ENCODE peak calls at places on chromosomes 6 and 20, in six cellular contexts. One of them, this sample, is unnamed.

GRCh38 chr6:144757299-144757698 is 472.2 kb downstream of the UTRN start:
- DNase-seq in pancreas: no peak
- DNase-seq in cardiac fibroblast: no peak
- DNase-seq in MM.1S: no peak
- DNase-seq in HepG2: no peak
- DNase-seq in CD8-positive, alpha-beta T cell: no peak
- DNase-seq in this sample: no peak

GRCh38 chr6:8215631-8216030 is 113.3 kb upstream of the EEF1E1 start:
- DNase-seq in cardiac fibroblast: peak; percentile 44
- DNase-seq in HepG2: no peak
- DNase-seq in CD8-positive, alpha-beta T cell: no peak
- DNase-seq in pancreas: no peak
- DNase-seq in MM.1S: no peak
- DNase-seq in this sample: no peak

GRCh38 chr6:44001318-44001868 is 125.9 kb downstream of the MRPL14 start:
- DNase-seq in cardiac fibroblast: peak; percentile 28
- DNase-seq in HepG2: peak; percentile 52
- DNase-seq in CD8-positive, alpha-beta T cell: no peak
- DNase-seq in pancreas: no peak
- DNase-seq in MM.1S: no peak
- DNase-seq in this sample: no peak

GRCh38 chr6:151495380-151495779 is 1.6 kb downstream of the CCDC170 start:
- DNase-seq in pancreas: no peak
- DNase-seq in MM.1S: no peak
- DNase-seq in cardiac fibroblast: no peak
- DNase-seq in CD8-positive, alpha-beta T cell: no peak
- DNase-seq in HepG2: no peak
- DNase-seq in this sample: no peak

GRCh38 chr6:33817520-33817919 is 13.7 kb upstream of the MLN start:
- DNase-seq in MM.1S: no peak
- DNase-seq in pancreas: no peak
- DNase-seq in HepG2: no peak
- DNase-seq in CD8-positive, alpha-beta T cell: no peak
- DNase-seq in cardiac fibroblast: no peak
- DNase-seq in this sample: no peak

GRCh38 chr20:4227085-4227821 is 211.9 kb upstream of the RNF24 start:
- DNase-seq in pancreas: no peak
- DNase-seq in CD8-positive, alpha-beta T cell: no peak
- DNase-seq in MM.1S: peak; percentile 16
- DNase-seq in HepG2: peak; percentile 68
- DNase-seq in cardiac fibroblast: peak; percentile 77
- DNase-seq in this sample: no peak

GRCh38 chr6:167720456-167721285 is 106.0 kb upstream of the AFDN start:
- DNase-seq in HepG2: no peak
- DNase-seq in MM.1S: no peak
- DNase-seq in pancreas: no peak
- DNase-seq in cardiac fibroblast: no peak
- DNase-seq in CD8-positive, alpha-beta T cell: no peak
- DNase-seq in this sample: no peak

GRCh38 chr20:63736893-63737689 is 627 bp downstream of the LIME1 start:
- DNase-seq in CD8-positive, alpha-beta T cell: peak; percentile 54
- DNase-seq in MM.1S: peak; percentile 62
- DNase-seq in cardiac fibroblast: no peak
- DNase-seq in pancreas: no peak
- DNase-seq in HepG2: no peak
- DNase-seq in this sample: no peak

GRCh38 chr6:106473807-106474206 is 113.3 kb downstream of the CRYBG1 start:
- DNase-seq in pancreas: no peak
- DNase-seq in MM.1S: no peak
- DNase-seq in CD8-positive, alpha-beta T cell: no peak
- DNase-seq in cardiac fibroblast: peak; percentile 87
- DNase-seq in HepG2: no peak
- DNase-seq in this sample: peak; percentile 48

GRCh38 chr6:83429857-83430605 is 820 bp downstream of the ME1 start:
- DNase-seq in MM.1S: peak; percentile 31
- DNase-seq in HepG2: no peak
- DNase-seq in pancreas: peak; percentile 12
- DNase-seq in CD8-positive, alpha-beta T cell: no peak
- DNase-seq in cardiac fibroblast: peak; percentile 44
- DNase-seq in this sample: no peak

DNA sequence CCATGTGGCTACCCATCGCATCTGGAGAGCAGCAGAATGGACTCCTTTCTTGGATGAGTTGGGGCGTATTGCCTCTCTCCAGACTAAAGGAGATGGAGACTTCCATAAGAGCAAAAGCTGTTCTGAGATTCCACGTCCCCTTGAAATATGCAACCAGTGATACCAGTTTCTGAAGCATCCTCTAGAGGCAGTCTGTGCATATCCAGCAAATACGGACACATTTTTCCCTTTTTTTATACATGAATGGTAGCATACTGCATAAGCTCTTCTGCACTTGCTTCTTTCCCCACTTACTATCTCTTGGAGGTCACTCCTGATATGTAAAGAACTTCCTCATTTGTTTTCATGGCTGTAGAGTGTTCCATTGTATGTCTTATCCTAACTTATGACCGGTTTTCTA is 34.6 kb downstream of the TAF8 start:
- DNase-seq in CD8-positive, alpha-beta T cell: no peak
- DNase-seq in HepG2: no peak
- DNase-seq in MM.1S: no peak
- DNase-seq in cardiac fibroblast: peak; percentile 24
- DNase-seq in pancreas: no peak
- DNase-seq in this sample: no peak
- TF ChIP-seq CTCF in CD8-positive, alpha-beta T cell: no peak
- TF ChIP-seq CTCF in HepG2: peak; percentile 30
- TF ChIP-seq CTCF in MM.1S: no peak
- TF ChIP-seq CTCF in cardiac fibroblast: peak; percentile 22
- TF ChIP-seq CTCF in pancreas: no peak
- TF ChIP-seq CTCF in this sample: no peak

GRCh38 chr6:36873612-36874011 is 991 bp downstream of the PPIL1 start:
- DNase-seq in HepG2: peak; percentile 50
- DNase-seq in MM.1S: peak; percentile 32
- DNase-seq in CD8-positive, alpha-beta T cell: no peak
- DNase-seq in cardiac fibroblast: no peak
- DNase-seq in pancreas: no peak
- DNase-seq in this sample: no peak
- H3K4me3 ChIP-seq in HepG2: peak overlapping the region; percentile 94
- H3K4me3 ChIP-seq in MM.1S: peak overlapping the region; percentile 76
- H3K4me3 ChIP-seq in CD8-positive, alpha-beta T cell: peak overlapping the region; percentile 92
- H3K4me3 ChIP-seq in cardiac fibroblast: peak overlapping the region; percentile 93
- H3K4me3 ChIP-seq in pancreas: peak overlapping the region; percentile 94
- H3K4me3 ChIP-seq in this sample: peak overlapping the region; percentile 86

GRCh38 chr6:125550892-125551291 is 198.5 kb upstream of the HEY2 start:
- DNase-seq in CD8-positive, alpha-beta T cell: no peak
- DNase-seq in MM.1S: no peak
- DNase-seq in cardiac fibroblast: peak; percentile 2
- DNase-seq in pancreas: no peak
- DNase-seq in HepG2: no peak
- DNase-seq in this sample: no peak
- TF ChIP-seq CTCF in CD8-positive, alpha-beta T cell: no peak
- TF ChIP-seq CTCF in MM.1S: no peak
- TF ChIP-seq CTCF in cardiac fibroblast: no peak
- TF ChIP-seq CTCF in pancreas: no peak
- TF ChIP-seq CTCF in HepG2: no peak
- TF ChIP-seq CTCF in this sample: no peak

DNA sequence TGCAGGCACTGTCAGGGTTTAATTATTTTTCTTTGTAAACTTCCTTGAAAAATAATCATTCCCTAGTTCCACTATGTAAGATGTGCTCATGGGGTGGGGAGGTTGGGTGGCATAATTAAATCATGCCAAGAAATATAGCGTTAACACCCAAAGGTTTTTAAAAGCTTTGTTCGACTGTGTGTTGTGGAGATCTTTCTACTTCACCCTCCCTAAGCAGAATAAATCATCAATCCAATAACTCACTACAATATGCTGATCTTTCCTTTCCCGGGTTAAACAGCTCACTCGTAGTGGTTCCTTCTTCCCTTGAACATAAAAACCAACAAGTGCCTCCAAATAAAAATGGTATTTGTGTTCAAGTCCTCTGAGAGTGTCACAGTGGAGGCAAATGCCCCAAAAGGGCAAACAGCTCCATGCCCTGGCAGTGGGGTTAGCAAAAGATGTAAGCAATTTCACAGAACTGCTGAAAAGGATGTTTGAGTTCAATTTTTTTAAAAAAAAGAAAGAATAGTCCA is 99.2 kb downstream of the TFAP2A start:
- DNase-seq in cardiac fibroblast: no peak
- DNase-seq in MM.1S: no peak
- DNase-seq in pancreas: no peak
- DNase-seq in HepG2: no peak
- DNase-seq in CD8-positive, alpha-beta T cell: no peak
- DNase-seq in this sample: no peak
- H3K4me3 ChIP-seq in cardiac fibroblast: no peak overlapping the region
- H3K4me3 ChIP-seq in MM.1S: no peak overlapping the region
- H3K4me3 ChIP-seq in pancreas: no peak overlapping the region
- H3K4me3 ChIP-seq in HepG2: no peak overlapping the region
- H3K4me3 ChIP-seq in CD8-positive, alpha-beta T cell: no peak overlapping the region
- H3K4me3 ChIP-seq in this sample: no peak overlapping the region

GRCh38 chr6:137625100-137625661 is 131.0 kb upstream of the OLIG3 start:
- DNase-seq in MM.1S: no peak
- DNase-seq in pancreas: no peak
- DNase-seq in HepG2: no peak
- DNase-seq in CD8-positive, alpha-beta T cell: no peak
- DNase-seq in cardiac fibroblast: no peak
- DNase-seq in this sample: no peak

GRCh38 chr6:137631323-137631722 is 137.1 kb upstream of the OLIG3 start:
- DNase-seq in HepG2: no peak
- DNase-seq in CD8-positive, alpha-beta T cell: no peak
- DNase-seq in MM.1S: no peak
- DNase-seq in pancreas: no peak
- DNase-seq in cardiac fibroblast: no peak
- DNase-seq in this sample: no peak

GRCh38 chr6:137630666-137631065 is 136.5 kb upstream of the OLIG3 start:
- DNase-seq in HepG2: no peak
- DNase-seq in pancreas: no peak
- DNase-seq in MM.1S: no peak
- DNase-seq in cardiac fibroblast: no peak
- DNase-seq in CD8-positive, alpha-beta T cell: no peak
- DNase-seq in this sample: no peak

GRCh38 chr6:137623293-137623692 is 129.1 kb upstream of the OLIG3 start:
- DNase-seq in MM.1S: no peak
- DNase-seq in cardiac fibroblast: no peak
- DNase-seq in CD8-positive, alpha-beta T cell: no peak
- DNase-seq in HepG2: no peak
- DNase-seq in pancreas: no peak
- DNase-seq in this sample: no peak

DNA sequence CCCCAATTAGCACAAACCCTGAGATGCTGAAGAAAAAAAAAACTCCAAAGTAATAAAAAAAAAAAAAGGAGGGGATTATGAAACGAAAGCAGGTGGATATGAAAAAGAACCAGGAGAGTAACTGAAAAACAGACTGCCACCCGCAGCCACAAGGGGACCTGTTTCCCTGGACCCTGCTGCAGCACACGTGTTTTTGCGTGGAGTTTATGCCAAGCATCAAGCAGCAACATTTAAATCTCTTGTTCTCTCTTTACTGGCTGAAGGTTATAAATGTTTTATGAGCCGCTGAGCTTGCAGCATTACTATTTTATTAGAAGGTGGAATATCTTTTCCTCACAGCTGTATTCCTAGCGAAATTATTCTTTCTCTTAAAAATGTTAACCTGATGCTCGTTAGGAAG is 131.6 kb upstream of the OLIG3 start:
- DNase-seq in pancreas: no peak
- DNase-seq in MM.1S: no peak
- DNase-seq in HepG2: no peak
- DNase-seq in cardiac fibroblast: no peak
- DNase-seq in CD8-positive, alpha-beta T cell: no peak
- DNase-seq in this sample: no peak
- TF ChIP-seq CTCF in pancreas: no peak
- TF ChIP-seq CTCF in MM.1S: peak; percentile 10
- TF ChIP-seq CTCF in HepG2: peak; percentile 24
- TF ChIP-seq CTCF in cardiac fibroblast: no peak
- TF ChIP-seq CTCF in CD8-positive, alpha-beta T cell: no peak
- TF ChIP-seq CTCF in this sample: no peak

GRCh38 chr6:100504786-100505737 is 40.3 kb upstream of the SIM1 start:
- DNase-seq in cardiac fibroblast: peak; percentile 92
- DNase-seq in CD8-positive, alpha-beta T cell: no peak
- DNase-seq in MM.1S: no peak
- DNase-seq in pancreas: no peak
- DNase-seq in HepG2: no peak
- DNase-seq in this sample: peak; percentile 20
- H3K4me3 ChIP-seq in cardiac fibroblast: no peak overlapping the region
- H3K4me3 ChIP-seq in CD8-positive, alpha-beta T cell: no peak overlapping the region
- H3K4me3 ChIP-seq in MM.1S: no peak overlapping the region
- H3K4me3 ChIP-seq in pancreas: no peak overlapping the region
- H3K4me3 ChIP-seq in HepG2: no peak overlapping the region
- H3K4me3 ChIP-seq in this sample: no peak overlapping the region

This sample was measured in epithelial cell of proximal tubule.